ENCODE peak calls at places on chromosomes 16 and 17, in ten cellular contexts. J is iPS DF 6.9, L is IMR-90, F is heart right ventricle, W is PC-3, Z is bronchial epithelial cell, R is thoracic aorta, B is left ventricle myocardium inferior, N is heart left ventricle, C is uterus. X is an unnamed sample. For H3K27me3, the result is how much of the 10 kb centered on the place peaks cover.

GRCh38 chr17:68383443-68384321 is 73.6 kb downstream of the WIPI1 start:
- DNase-seq in W (peak), N (no peak), L (peak), Z (no peak), B (no peak), F (no peak), J (no peak), C (peak), R (no peak), X (peak)

GRCh38 chr16:89298826-89299225 is 81.3 kb downstream of the ZNF778 start:
- DNase-seq in N (no peak), F (no peak), B (no peak), W (no peak), R (no peak), C (no peak), Z (no peak), L (no peak), J (no peak), X (no peak)

GRCh38 chr17:53344778-53345177 is 477.9 kb upstream of the KIF2B start:
- DNase-seq in W (no peak), F (no peak), N (no peak), C (no peak), B (no peak), R (no peak), L (no peak), Z (no peak), J (no peak), X (no peak)

GRCh38 chr17:954431-955164 is 25.0 kb downstream of the NXN start:
- DNase-seq in W (no peak), Z (no peak), L (peak), C (peak), J (no peak), B (no peak), N (peak), F (no peak), R (no peak), X (no peak)

GRCh38 chr17:20896153-20896649 is 146.6 kb downstream of the USP22 start:
- DNase-seq in R (no peak), B (no peak), J (no peak), N (peak), W (no peak), F (peak), L (peak), C (peak), Z (no peak), X (peak)

GRCh38 chr16:4351880-4352279 is 759 bp upstream of the PAM16 start:
- DNase-seq in J (no peak), W (peak), L (peak), F (no peak), B (no peak), N (no peak), Z (peak), C (no peak), R (no peak), X (no peak)

GRCh38 chr17:80069886-80070177 is 31.5 kb upstream of the GAA start:
- DNase-seq in F (no peak), B (no peak), C (peak), R (no peak), Z (no peak), W (no peak), N (no peak), L (no peak), J (no peak), X (no peak)

GRCh38 chr16:46568472-46569230 is 52.5 kb downstream of the SHCBP1 start:
- DNase-seq in C (no peak), Z (no peak), L (no peak), J (no peak), F (no peak), W (no peak), N (no peak), R (no peak), B (no peak), X (no peak)

GRCh38 chr17:71378741-71379140 is 742.1 kb upstream of the SOX9 start:
- DNase-seq in W (no peak), N (no peak), Z (no peak), C (no peak), B (no peak), F (no peak), J (no peak), R (no peak), L (no peak), X (no peak)

DNA sequence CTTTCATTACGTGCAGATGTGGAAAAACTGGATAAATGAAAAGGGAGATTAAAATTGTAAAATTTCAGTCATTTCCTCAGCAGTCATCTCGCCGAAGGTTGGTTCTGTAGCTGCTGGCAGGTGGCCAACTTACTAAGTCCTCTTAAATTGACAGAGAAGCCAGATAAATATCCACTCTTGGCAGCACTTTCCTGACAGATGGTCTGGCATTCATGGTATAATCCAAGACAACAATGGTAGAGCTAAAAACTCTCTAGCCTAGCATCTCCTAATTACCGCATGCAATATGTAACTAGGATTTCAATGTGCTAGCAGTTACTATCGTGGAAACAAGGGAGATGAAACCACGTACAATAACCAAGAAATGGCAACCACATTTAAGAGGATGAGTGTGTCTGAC is 306.3 kb downstream of the CNTNAP4 start:
- DNase-seq in N (no peak), J (no peak), R (no peak), C (no peak), B (peak), F (peak), Z (no peak), W (peak), L (no peak), X (no peak)
- H3K4me3 ChIP-seq in N (no peak), J (no peak), R (no peak), C (no peak), B (no peak), F (no peak), Z (no peak), W (no peak), L (no peak), X (no peak)

GRCh38 chr17:8080208-8080798 is 7.2 kb downstream of the ALOX12B start:
- DNase-seq in Z (no peak), F (no peak), R (no peak), N (no peak), J (no peak), B (no peak), W (no peak), C (no peak), L (no peak), X (no peak)
- H3K27me3 ChIP-seq in Z (under half), F (half or more), R (under half), N (under half), J (under half), B (half or more), W (under half), C (under half), L (half or more), X (under half)

DNA sequence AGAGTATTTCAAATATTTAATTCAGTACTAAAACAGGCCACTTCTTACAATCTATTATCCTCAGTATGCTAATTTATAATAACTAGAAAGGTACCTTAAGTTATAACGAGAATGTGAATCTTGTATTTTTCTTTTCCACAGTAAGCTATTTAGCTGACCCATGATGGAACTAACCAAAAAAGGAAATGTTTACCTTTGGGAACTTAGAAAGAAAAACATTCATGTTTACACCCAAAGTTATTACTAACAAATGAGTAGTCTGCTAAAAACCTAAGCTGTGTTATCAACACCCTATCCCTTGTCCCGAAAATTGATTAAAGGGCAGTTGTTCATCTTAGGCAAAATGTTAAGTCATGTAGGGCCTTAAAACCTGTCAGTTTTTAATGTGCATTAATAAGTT is 8.1 kb downstream of the GNA13 start:
- DNase-seq in L (peak), N (no peak), F (no peak), C (no peak), Z (no peak), W (no peak), B (no peak), R (no peak), J (no peak), X (no peak)
- H3K4me3 ChIP-seq in L (no peak), N (no peak), F (no peak), C (no peak), Z (no peak), W (no peak), B (no peak), R (peak), J (no peak), X (no peak)

GRCh38 chr17:36942031-36942599 is 4.8 kb downstream of the LHX1 start:
- DNase-seq in W (no peak), F (no peak), J (no peak), Z (no peak), C (no peak), R (no peak), B (no peak), N (no peak), L (no peak), X (no peak)
- H3K27me3 ChIP-seq in W (under half), F (half or more), J (half or more), Z (half or more), C (half or more), R (half or more), B (half or more), N (half or more), L (half or more), X (half or more)

GRCh38 chr17:77402159-77402731 is 261.5 kb downstream of the SEC14L1 start:
- DNase-seq in B (no peak), J (no peak), L (no peak), W (no peak), C (no peak), F (no peak), R (no peak), Z (no peak), N (no peak), X (no peak)

GRCh38 chr17:77398274-77398673 is 257.5 kb downstream of the SEC14L1 start:
- DNase-seq in F (no peak), B (no peak), L (no peak), Z (no peak), R (no peak), C (no peak), N (no peak), J (no peak), W (no peak), X (no peak)

GRCh38 chr17:77399319-77399959 is 258.7 kb downstream of the SEC14L1 start:
- DNase-seq in B (no peak), W (no peak), L (no peak), F (no peak), N (no peak), R (no peak), Z (no peak), C (no peak), J (no peak), X (no peak)

GRCh38 chr17:77403854-77404253 is 263.1 kb downstream of the SEC14L1 start:
- DNase-seq in W (no peak), N (no peak), J (no peak), C (no peak), B (no peak), L (no peak), F (no peak), Z (no peak), R (no peak), X (no peak)

GRCh38 chr17:77400445-77400870 is 259.7 kb downstream of the SEC14L1 start:
- DNase-seq in Z (no peak), B (peak), N (peak), L (no peak), C (no peak), W (no peak), R (no peak), F (peak), J (no peak), X (no peak)
- H3K4me3 ChIP-seq in Z (no peak), B (peak), N (no peak), L (no peak), C (no peak), W (no peak), R (peak), F (no peak), J (no peak), X (no peak)

X was measured in mammary epithelial cell.